ENCODE peak calls at places on chromosomes 13 and 19, in nine cellular contexts. K is stimulated activated CD4-positive, alpha-beta T cell treated with anti-CD3 and anti-CD28 coated beads, Interleukin-4, amount 100 ng/mL, for 48 hours; X is cardiac muscle cell; H is D341Med; J is dorsolateral prefrontal cortex; T is Kasumi-1; G is activated CD8-positive, alpha-beta memory T cell treated with anti-CD3 and anti-CD28 coated beads for 1 hour; Q is adipocyte; S is T-helper 9 cell. V is an unnamed sample.

GRCh38 chr19:28466107-28467045 is 746.6 kb downstream of the UQCRFS1 start:
- DNase-seq in H (peak), S (peak), G (peak), T (peak), K (peak), X (peak), J (no peak), Q (peak), V (peak)

GRCh38 chr13:77516342-77516789 is 19.1 kb upstream of the SCEL start:
- DNase-seq in G (no peak), T (no peak), X (peak), H (no peak), S (no peak), J (no peak), Q (peak), K (no peak), V (no peak)

GRCh38 chr13:84528408-84529055 is 646.3 kb upstream of the SLITRK1 start:
- DNase-seq in Q (no peak), J (no peak), H (no peak), X (no peak), K (no peak), T (no peak), S (no peak), G (no peak), V (no peak)

GRCh38 chr13:113489171-113489548 is 1.4 kb downstream of the DCUN1D2 start:
- DNase-seq in T (no peak), H (no peak), X (no peak), S (no peak), J (no peak), K (no peak), G (no peak), Q (peak), V (no peak)

GRCh38 chr13:107753286-107753685 is 462.1 kb downstream of the LIG4 start:
- DNase-seq in H (no peak), G (no peak), Q (peak), K (no peak), J (no peak), X (peak), T (no peak), S (no peak), V (no peak)

GRCh38 chr13:38542601-38543000 is 144.3 kb upstream of the FREM2 start:
- DNase-seq in H (no peak), X (no peak), T (no peak), J (no peak), S (no peak), Q (no peak), G (no peak), K (no peak), V (no peak)

GRCh38 chr19:29714371-29714952 is 599 bp downstream of the C19orf12 start:
- DNase-seq in S (peak), H (no peak), G (peak), J (no peak), T (no peak), K (no peak), Q (no peak), X (no peak), V (no peak)

GRCh38 chr13:57624565-57625435 is 6.7 kb upstream of the PCDH17 start:
- DNase-seq in K (no peak), X (peak), J (no peak), S (no peak), G (no peak), T (peak), Q (peak), H (peak), V (no peak)

GRCh38 chr19:30566681-30567420 is 194.7 kb downstream of the ZNF536 start:
- DNase-seq in G (no peak), T (no peak), H (no peak), K (no peak), Q (no peak), X (no peak), J (no peak), S (no peak), V (no peak)

GRCh38 chr13:57191667-57192066 is 24.7 kb downstream of the PRR20E start:
- DNase-seq in H (no peak), S (no peak), G (no peak), Q (no peak), X (no peak), T (no peak), K (no peak), J (no peak), V (no peak)

GRCh38 chr19:8476524-8476923 is 25.9 kb downstream of the PRAM1 start:
- DNase-seq in G (no peak), K (no peak), S (no peak), Q (no peak), X (no peak), T (no peak), J (no peak), H (no peak), V (no peak)

GRCh38 chr19:56120371-56121179 is 520 bp downstream of the ZNF787 start:
- DNase-seq in Q (peak), X (peak), K (peak), H (peak), G (peak), J (no peak), T (peak), S (peak), V (peak)

GRCh38 chr19:49779731-49780578 is 13.2 kb downstream of the AP2A1 start:
- DNase-seq in S (no peak), Q (no peak), J (no peak), K (no peak), T (no peak), G (no peak), X (no peak), H (no peak), V (no peak)

GRCh38 chr13:49749852-49750251 is 42.6 kb downstream of the KPNA3 start:
- DNase-seq in G (no peak), Q (no peak), T (no peak), K (no peak), X (no peak), S (no peak), J (no peak), H (no peak), V (no peak)

GRCh38 chr19:55178781-55179569 is 1.1 kb downstream of the SYT5 start:
- DNase-seq in S (peak), K (peak), H (peak), G (peak), Q (peak), X (peak), J (peak), T (no peak), V (peak)

GRCh38 chr13:49840667-49841066 is 48.2 kb upstream of the KPNA3 start:
- DNase-seq in Q (no peak), J (no peak), G (no peak), K (no peak), T (no peak), S (no peak), H (no peak), X (no peak), V (no peak)

GRCh38 chr13:109794095-109794494 is 7.7 kb upstream of the IRS2 start:
- DNase-seq in K (no peak), X (no peak), J (no peak), T (no peak), G (no peak), S (no peak), H (no peak), Q (no peak), V (no peak)

GRCh38 chr19:14400913-14401312 is 18.2 kb downstream of the DDX39A start:
- DNase-seq in S (no peak), Q (no peak), X (no peak), K (no peak), G (no peak), J (no peak), H (no peak), T (no peak), V (no peak)

GRCh38 chr19:1790054-1790762 is 21.9 kb downstream of the ATP8B3 start:
- DNase-seq in X (no peak), T (no peak), Q (no peak), H (no peak), G (no peak), K (no peak), S (no peak), J (no peak), V (no peak)

GRCh38 chr19:46036745-46037126 is 4.1 kb downstream of the IGFL4 start:
- DNase-seq in S (no peak), T (no peak), H (no peak), G (no peak), K (no peak), Q (no peak), J (no peak), X (no peak), V (no peak)

GRCh38 chr19:28199323-28199722 is 1013.6 kb downstream of the UQCRFS1 start:
- DNase-seq in J (no peak), S (no peak), X (no peak), Q (no peak), K (no peak), T (no peak), H (no peak), G (no peak), V (no peak)

GRCh38 chr13:73572824-73573223 is 514.0 kb downstream of the KLF5 start:
- DNase-seq in T (no peak), J (no peak), X (no peak), G (no peak), K (no peak), S (no peak), H (no peak), Q (no peak), V (no peak)

V was measured in substantia nigra.